ENCODE peak calls at places on chromosomes 3 and 15, in eight cellular contexts. Z is GM20000, Q is heart right ventricle, L is fibroblast of lung, W is WTC11, B is upper lobe of left lung, N is foreskin fibroblast, R is neural progenitor cell. J is an unnamed sample.

GRCh38 chr3:102174832-102175374 is 259.9 kb upstream of the ZPLD1 start:
- DNase-seq in Z (no peak), Q (no peak), L (peak), W (no peak), B (no peak), N (no peak), R (no peak), J (no peak)

GRCh38 chr3:45167011-45167911 is 21.1 kb upstream of the CDCP1 start:
- DNase-seq in Z (peak), Q (peak), L (peak), W (peak), B (peak), N (peak), R (peak), J (peak)

GRCh38 chr3:196967412-196968232 is 1.0 kb downstream of the PIGZ start:
- DNase-seq in Z (no peak), Q (no peak), L (no peak), W (no peak), B (no peak), N (no peak), R (peak), J (peak)

GRCh38 chr15:28904541-28905303 is 18.9 kb downstream of the APBA2 start:
- DNase-seq in Z (no peak), Q (no peak), L (no peak), W (no peak), B (no peak), N (no peak), R (no peak), J (no peak)

GRCh38 chr3:197959500-197959890 is 522 bp upstream of the LMLN start:
- DNase-seq in Z (no peak), Q (no peak), L (no peak), W (no peak), B (no peak), N (no peak), R (no peak), J (no peak)

GRCh38 chr15:92068121-92068520 is 214.6 kb downstream of the SLCO3A1 start:
- DNase-seq in Z (peak), Q (no peak), L (no peak), W (no peak), B (no peak), N (no peak), R (no peak), J (no peak)

GRCh38 chr3:130779031-130779430 is 32.4 kb upstream of the PIK3R4 start:
- DNase-seq in Z (peak), Q (no peak), L (no peak), W (no peak), B (no peak), N (no peak), R (no peak), J (no peak)

GRCh38 chr15:62413786-62414185 is 248.7 kb upstream of the C2CD4B start:
- DNase-seq in Z (no peak), Q (no peak), L (peak), W (no peak), B (no peak), N (no peak), R (no peak), J (no peak)

GRCh38 chr3:144114767-144115166 is 143.1 kb downstream of the DIPK2A start:
- DNase-seq in Z (no peak), Q (no peak), L (peak), W (no peak), B (no peak), N (no peak), R (no peak), J (no peak)

GRCh38 chr3:3600665-3601340 is 198.4 kb upstream of the LRRN1 start:
- DNase-seq in Z (no peak), Q (no peak), L (no peak), W (no peak), B (no peak), N (no peak), R (no peak), J (no peak)

GRCh38 chr3:132641837-132642538 is 17.6 kb downstream of the ACAD11 start:
- DNase-seq in Z (peak), Q (no peak), L (peak), W (no peak), B (no peak), N (peak), R (peak), J (no peak)

GRCh38 chr3:160027541-160028195 is 39.0 kb downstream of the IL12A start:
- DNase-seq in Z (peak), Q (no peak), L (peak), W (no peak), B (no peak), N (peak), R (no peak), J (no peak)

GRCh38 chr3:43259626-43260025 is 26.7 kb upstream of the SNRK start:
- DNase-seq in Z (no peak), Q (no peak), L (no peak), W (no peak), B (no peak), N (no peak), R (no peak), J (no peak)

GRCh38 chr3:8886556-8886955 is 76.7 kb downstream of the RAD18 start:
- DNase-seq in Z (no peak), Q (no peak), L (peak), W (no peak), B (no peak), N (no peak), R (no peak), J (no peak)

GRCh38 chr3:14301558-14301957 is 100.8 kb upstream of the SLC6A6 start:
- DNase-seq in Z (no peak), Q (no peak), L (peak), W (no peak), B (peak), N (peak), R (no peak), J (no peak)

GRCh38 chr15:89756897-89757296 is 5.8 kb upstream of the MESP1 start:
- DNase-seq in Z (no peak), Q (no peak), L (no peak), W (no peak), B (no peak), N (no peak), R (no peak), J (no peak)

GRCh38 chr3:6799264-6799915 is 61.5 kb upstream of the GRM7 start:
- DNase-seq in Z (peak), Q (peak), L (no peak), W (peak), B (peak), N (no peak), R (peak), J (no peak)

GRCh38 chr3:111803123-111803593 is 55.9 kb upstream of the PHLDB2 start:
- DNase-seq in Z (no peak), Q (peak), L (peak), W (no peak), B (peak), N (peak), R (no peak), J (no peak)

GRCh38 chr3:49900491-49901153 is 3.1 kb downstream of the MST1R start:
- DNase-seq in Z (no peak), Q (peak), L (no peak), W (no peak), B (peak), N (peak), R (no peak), J (no peak)

GRCh38 chr15:42499888-42500609 is 4.6 kb downstream of the SNAP23 start:
- DNase-seq in Z (no peak), Q (no peak), L (no peak), W (no peak), B (no peak), N (no peak), R (no peak), J (no peak)

GRCh38 chr15:57332326-57332725 is 44.0 kb upstream of the CGNL1 start:
- DNase-seq in Z (no peak), Q (no peak), L (no peak), W (no peak), B (no peak), N (no peak), R (no peak), J (no peak)

GRCh38 chr15:45157056-45157455 is 27.3 kb downstream of the DUOX1 start:
- DNase-seq in Z (no peak), Q (no peak), L (peak), W (no peak), B (no peak), N (peak), R (no peak), J (no peak)

GRCh38 chr15:72593838-72594237 is 60.7 kb upstream of the GOLGA6B start:
- DNase-seq in Z (no peak), Q (no peak), L (no peak), W (no peak), B (no peak), N (no peak), R (no peak), J (no peak)

GRCh38 chr15:29319823-29320222 is 50.2 kb upstream of the NSMCE3 start:
- DNase-seq in Z (no peak), Q (no peak), L (no peak), W (no peak), B (no peak), N (no peak), R (no peak), J (no peak)

GRCh38 chr3:187798126-187798525 is 52.9 kb upstream of the BCL6 start:
- DNase-seq in Z (no peak), Q (no peak), L (no peak), W (no peak), B (no peak), N (no peak), R (no peak), J (no peak)

GRCh38 chr15:88620995-88621772 is at the start of gene AEN:
- DNase-seq in Z (peak), Q (peak), L (peak), W (peak), B (peak), N (peak), R (peak), J (peak)

GRCh38 chr15:55108858-55109518 is 87.8 kb downstream of the RSL24D1 start:
- DNase-seq in Z (peak), Q (peak), L (peak), W (peak), B (peak), N (peak), R (peak), J (peak)

GRCh38 chr3:146884291-146884690 is 279.1 kb upstream of the PLSCR5 start:
- DNase-seq in Z (no peak), Q (no peak), L (no peak), W (no peak), B (no peak), N (no peak), R (no peak), J (no peak)

GRCh38 chr15:80580107-80580506 is 115.0 kb upstream of the ABHD17C start:
- DNase-seq in Z (no peak), Q (no peak), L (no peak), W (no peak), B (no peak), N (peak), R (no peak), J (no peak)

GRCh38 chr3:148601766-148602685 is 95.7 kb upstream of the AGTR1 start:
- DNase-seq in Z (no peak), Q (no peak), L (peak), W (no peak), B (no peak), N (peak), R (no peak), J (no peak)

GRCh38 chr3:69058180-69058946 is 6.2 kb upstream of the TMF1 start:
- DNase-seq in Z (peak), Q (no peak), L (no peak), W (no peak), B (no peak), N (no peak), R (no peak), J (no peak)

GRCh38 chr15:68672781-68673205 is 94.0 kb downstream of the CORO2B start:
- DNase-seq in Z (no peak), Q (no peak), L (peak), W (peak), B (no peak), N (peak), R (peak), J (no peak)

GRCh38 chr15:48371550-48371949 is 40.3 kb downstream of the DUT start:
- DNase-seq in Z (no peak), Q (no peak), L (no peak), W (no peak), B (no peak), N (no peak), R (no peak), J (no peak)

GRCh38 chr15:59166601-59167265 is 39.9 kb upstream of the LDHAL6B start:
- DNase-seq in Z (no peak), Q (no peak), L (no peak), W (no peak), B (peak), N (no peak), R (no peak), J (no peak)

GRCh38 chr15:69747193-69747592 is 294.6 kb downstream of the RPLP1 start:
- DNase-seq in Z (no peak), Q (no peak), L (no peak), W (no peak), B (no peak), N (no peak), R (no peak), J (no peak)

GRCh38 chr15:84981054-84981710 is 474 bp upstream of the PDE8A start:
- DNase-seq in Z (peak), Q (peak), L (peak), W (peak), B (peak), N (peak), R (peak), J (peak)
- TF ChIP-seq CTCF in Z (no peak), Q (no peak), L (no peak), W (no peak), B (peak), N (no peak), R (peak), J (no peak)

GRCh38 chr3:9930804-9931418 is 2.7 kb upstream of the CRELD1 start:
- DNase-seq in Z (peak), Q (no peak), L (peak), W (no peak), B (no peak), N (no peak), R (no peak), J (no peak)
- TF ChIP-seq CTCF in Z (peak), Q (no peak), L (no peak), W (no peak), B (no peak), N (no peak), R (no peak), J (no peak)

GRCh38 chr3:17151598-17152373 is 267.0 kb downstream of the PLCL2 start:
- DNase-seq in Z (peak), Q (no peak), L (no peak), W (no peak), B (peak), N (no peak), R (no peak), J (peak)
- TF ChIP-seq CTCF in Z (no peak), Q (no peak), L (no peak), W (no peak), B (no peak), N (no peak), R (no peak), J (no peak)

GRCh38 chr15:35696767-35697231 is 150.8 kb upstream of the DPH6 start:
- DNase-seq in Z (no peak), Q (no peak), L (peak), W (no peak), B (no peak), N (peak), R (no peak), J (no peak)

GRCh38 chr15:35697549-35698299 is 151.8 kb upstream of the DPH6 start:
- DNase-seq in Z (no peak), Q (no peak), L (peak), W (no peak), B (no peak), N (no peak), R (peak), J (no peak)

GRCh38 chr15:35698978-35699377 is 153.0 kb upstream of the DPH6 start:
- DNase-seq in Z (no peak), Q (no peak), L (no peak), W (no peak), B (no peak), N (no peak), R (no peak), J (no peak)

GRCh38 chr15:35701402-35702046 is 155.6 kb upstream of the DPH6 start:
- DNase-seq in Z (no peak), Q (no peak), L (no peak), W (no peak), B (no peak), N (no peak), R (no peak), J (no peak)

GRCh38 chr15:35698331-35698730 is 152.4 kb upstream of the DPH6 start:
- DNase-seq in Z (no peak), Q (no peak), L (no peak), W (no peak), B (no peak), N (no peak), R (no peak), J (no peak)
- TF ChIP-seq CTCF in Z (no peak), Q (no peak), L (no peak), W (no peak), B (no peak), N (no peak), R (no peak), J (no peak)

GRCh38 chr3:150378467-150378751 is 29.7 kb upstream of the TSC22D2 start:
- DNase-seq in Z (no peak), Q (no peak), L (no peak), W (no peak), B (no peak), N (no peak), R (no peak), J (no peak)
- TF ChIP-seq CTCF in Z (no peak), Q (no peak), L (no peak), W (no peak), B (no peak), N (no peak), R (no peak), J (no peak)

DNA sequence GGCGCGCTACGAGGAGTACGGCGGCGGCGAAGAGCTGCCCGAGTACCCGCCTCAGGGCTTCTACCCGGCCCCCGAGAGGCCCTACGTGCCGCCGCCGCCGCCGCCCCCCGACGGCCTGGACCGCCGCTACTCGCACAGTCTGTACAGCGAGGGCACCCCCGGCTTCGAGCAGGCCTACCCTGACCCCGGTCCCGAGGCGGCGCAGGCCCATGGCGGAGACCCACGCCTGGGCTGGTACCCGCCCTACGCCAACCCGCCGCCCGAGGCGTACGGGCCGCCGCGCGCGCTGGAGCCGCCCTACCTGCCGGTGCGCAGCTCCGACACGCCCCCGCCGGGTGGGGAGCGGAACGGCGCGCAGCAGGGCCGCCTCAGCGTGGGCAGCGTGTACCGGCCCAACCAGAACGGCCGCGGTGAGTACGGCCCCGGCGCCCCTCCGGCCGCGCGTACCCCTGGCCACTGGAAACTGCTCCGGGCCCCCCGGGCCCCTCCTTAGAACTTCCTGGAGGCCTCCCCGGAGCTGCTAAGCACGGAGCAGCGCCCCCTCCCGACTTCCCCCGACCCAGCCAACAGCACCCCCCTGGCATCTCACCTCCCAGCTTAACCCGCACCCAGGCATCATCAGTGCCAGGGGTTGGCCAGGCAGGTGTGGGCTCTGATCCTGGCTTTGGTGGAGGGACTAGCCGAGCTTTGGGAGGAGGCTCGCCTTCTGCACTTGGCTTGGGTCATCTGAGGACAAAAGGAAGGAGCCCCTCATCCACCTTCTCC is 1.4 kb downstream of the LOXL1 start:
- DNase-seq in Z (peak), Q (no peak), L (peak), W (peak), B (peak), N (no peak), R (peak), J (peak)
- TF ChIP-seq CTCF in Z (peak), Q (peak), L (peak), W (peak), B (peak), N (peak), R (peak), J (peak)

J was measured in natural killer cell.